ENCODE peak calls at places on chromosomes 7 and 10, in eight cellular contexts. I, S, Z, Q, R, Y, H and X are unnamed samples.

GRCh38 chr10:68261132-68261856 is 29.4 kb upstream of the ATOH7 start:
- DNase-seq in I (no peak), S (no peak), Z (no peak), Q (no peak), R (no peak), Y (no peak), H (no peak), X (no peak)

GRCh38 chr10:18737841-18738240 is 78.6 kb downstream of the ARL5B start:
- DNase-seq in I (no peak), S (no peak), Z (no peak), Q (no peak), R (no peak), Y (no peak), H (peak; percentile 89), X (no peak)

GRCh38 chr7:36986429-36987362 is 262.4 kb upstream of the AOAH start:
- DNase-seq in I (peak; percentile 51), S (peak; percentile 67), Z (peak; percentile 57), Q (no peak), R (peak; percentile 76), Y (peak; percentile 50), H (peak; percentile 28), X (peak; percentile 45)

GRCh38 chr7:50712527-50713356 is 70.0 kb downstream of the GRB10 start:
- DNase-seq in I (no peak), S (no peak), Z (no peak), Q (no peak), R (no peak), Y (no peak), H (no peak), X (no peak)

GRCh38 chr10:4650109-4650508 is 175.9 kb upstream of the AKR1E2 start:
- DNase-seq in I (no peak), S (no peak), Z (no peak), Q (no peak), R (no peak), Y (no peak), H (no peak), X (no peak)

GRCh38 chr10:78744521-78745090 is 324.2 kb upstream of the ZMIZ1 start:
- DNase-seq in I (no peak), S (no peak), Z (no peak), Q (no peak), R (no peak), Y (no peak), H (no peak), X (no peak)

GRCh38 chr7:157046681-157047080 is 36.2 kb upstream of the MNX1 start:
- DNase-seq in I (no peak), S (no peak), Z (no peak), Q (no peak), R (no peak), Y (no peak), H (peak; percentile 23), X (no peak)

GRCh38 chr7:31687024-31687423 is at the start of gene PPP1R17:
- DNase-seq in I (no peak), S (no peak), Z (no peak), Q (no peak), R (no peak), Y (no peak), H (no peak), X (no peak)

GRCh38 chr7:6614941-6615737 is at the start of gene ZNF853:
- DNase-seq in I (no peak), S (no peak), Z (no peak), Q (no peak), R (no peak), Y (no peak), H (no peak), X (no peak)

GRCh38 chr10:36542493-36542892 is 582.9 kb upstream of the ANKRD30A start:
- DNase-seq in I (no peak), S (no peak), Z (no peak), Q (no peak), R (no peak), Y (no peak), H (peak; percentile 38), X (no peak)

GRCh38 chr10:58335306-58336005 is 650 bp downstream of the UBE2D1 start:
- DNase-seq in I (no peak), S (peak; percentile 35), Z (peak; percentile 37), Q (no peak), R (no peak), Y (no peak), H (no peak), X (no peak)

GRCh38 chr7:87369216-87369615 is 23.8 kb downstream of the CROT start:
- DNase-seq in I (no peak), S (no peak), Z (no peak), Q (no peak), R (peak; percentile 74), Y (no peak), H (no peak), X (peak; percentile 11)

GRCh38 chr7:128725524-128725923 is 13.6 kb upstream of the CALU start:
- DNase-seq in I (no peak), S (no peak), Z (no peak), Q (no peak), R (no peak), Y (no peak), H (no peak), X (no peak)

GRCh38 chr7:67551027-67551426 is 554.4 kb downstream of the TYW1 start:
- DNase-seq in I (no peak), S (peak; percentile 53), Z (peak; percentile 33), Q (no peak), R (no peak), Y (no peak), H (no peak), X (no peak)

GRCh38 chr7:96991850-96992623 is 13.3 kb upstream of the DLX6 start:
- DNase-seq in I (no peak), S (no peak), Z (no peak), Q (no peak), R (no peak), Y (no peak), H (no peak), X (no peak)

GRCh38 chr7:95828824-95829428 is 56.6 kb downstream of the DYNC1I1 start:
- DNase-seq in I (no peak), S (no peak), Z (no peak), Q (no peak), R (no peak), Y (no peak), H (no peak), X (no peak)

GRCh38 chr10:100502926-100503480 is 16.7 kb downstream of the SEC31B start:
- DNase-seq in I (no peak), S (no peak), Z (no peak), Q (no peak), R (no peak), Y (no peak), H (no peak), X (no peak)

GRCh38 chr10:71708301-71708703 is 11.3 kb downstream of the C10orf105 start:
- DNase-seq in I (no peak), S (peak; percentile 68), Z (peak; percentile 59), Q (peak; percentile 78), R (peak; percentile 68), Y (peak; percentile 73), H (no peak), X (peak; percentile 61)

GRCh38 chr10:94546616-94547175 is 1.1 kb downstream of the HELLS start:
- DNase-seq in I (no peak), S (no peak), Z (no peak), Q (no peak), R (no peak), Y (peak; percentile 34), H (no peak), X (no peak)

GRCh38 chr7:42876182-42877068 is 35.4 kb downstream of the C7orf25 start:
- DNase-seq in I (peak; percentile 46), S (peak; percentile 64), Z (peak; percentile 58), Q (no peak), R (peak; percentile 67), Y (peak; percentile 71), H (peak; percentile 54), X (peak; percentile 42)

GRCh38 chr7:87146740-87147386 is 5.4 kb upstream of the DMTF1 start:
- DNase-seq in I (no peak), S (no peak), Z (no peak), Q (no peak), R (no peak), Y (no peak), H (no peak), X (no peak)

GRCh38 chr10:11581213-11581612 is 30.2 kb downstream of the USP6NL start:
- DNase-seq in I (no peak), S (no peak), Z (no peak), Q (no peak), R (no peak), Y (no peak), H (no peak), X (no peak)

GRCh38 chr10:11454958-11455566 is 156.4 kb downstream of the USP6NL start:
- DNase-seq in I (no peak), S (no peak), Z (no peak), Q (no peak), R (no peak), Y (no peak), H (no peak), X (no peak)

GRCh38 chr10:51667992-51668689 is 31.3 kb downstream of the CSTF2T start:
- DNase-seq in I (no peak), S (no peak), Z (no peak), Q (no peak), R (no peak), Y (no peak), H (no peak), X (no peak)

GRCh38 chr7:42869131-42870020 is 42.5 kb downstream of the C7orf25 start:
- DNase-seq in I (peak; percentile 24), S (no peak), Z (no peak), Q (no peak), R (peak; percentile 74), Y (no peak), H (no peak), X (no peak)

GRCh38 chr7:93828260-93828659 is 62.3 kb downstream of the TFPI2 start:
- DNase-seq in I (no peak), S (no peak), Z (no peak), Q (no peak), R (no peak), Y (no peak), H (no peak), X (no peak)

GRCh38 chr7:156781972-156782371 is 111.0 kb downstream of the LMBR1 start:
- DNase-seq in I (no peak), S (no peak), Z (no peak), Q (no peak), R (no peak), Y (no peak), H (no peak), X (no peak)

GRCh38 chr7:26101471-26102151 is 50.4 kb upstream of the NFE2L3 start:
- DNase-seq in I (no peak), S (peak; percentile 53), Z (no peak), Q (no peak), R (no peak), Y (peak; percentile 57), H (no peak), X (no peak)

GRCh38 chr10:100697070-100697469 is 48.3 kb upstream of the PAX2 start:
- DNase-seq in I (no peak), S (no peak), Z (no peak), Q (no peak), R (no peak), Y (no peak), H (peak; percentile 4), X (no peak)

GRCh38 chr10:42970451-42971250 is 106.2 kb upstream of the RET start:
- DNase-seq in I (no peak), S (no peak), Z (no peak), Q (no peak), R (peak; percentile 29), Y (no peak), H (no peak), X (no peak)

GRCh38 chr7:156640949-156641485 is 443 bp downstream of the RNF32 start:
- DNase-seq in I (peak; percentile 54), S (peak; percentile 35), Z (peak; percentile 41), Q (no peak), R (peak; percentile 86), Y (peak; percentile 75), H (no peak), X (peak; percentile 21)

GRCh38 chr7:104272767-104273384 is 55.5 kb upstream of the LHFPL3 start:
- DNase-seq in I (no peak), S (no peak), Z (no peak), Q (no peak), R (no peak), Y (peak; percentile 15), H (peak; percentile 17), X (no peak)

GRCh38 chr10:23910296-23910695 is 298.6 kb upstream of the KIAA1217 start:
- DNase-seq in I (no peak), S (no peak), Z (no peak), Q (no peak), R (no peak), Y (no peak), H (no peak), X (no peak)

GRCh38 chr10:68154211-68154497 is 44.9 kb downstream of the MYPN start:
- DNase-seq in I (no peak), S (no peak), Z (no peak), Q (no peak), R (no peak), Y (peak; percentile 10), H (peak; percentile 21), X (no peak)